ENCODE peak calls at places on chromosome 19, in nine cellular contexts. C is NCI-H187; R is testis; K is BE2C; Q is activated CD8-positive, alpha-beta T cell treated with anti-CD3 and anti-CD28 coated beads for 36 hours; E is pulmonary artery endothelial cell; T is naive thymus-derived CD8-positive, alpha-beta T cell; D is adrenal gland; S is RWPE1. L is an unnamed sample.

GRCh38 chr19:13024958-13025653 is 29.8 kb downstream of the NFIX start:
- DNase-seq in C (no peak), R (no peak), K (no peak), Q (no peak), E (no peak), T (no peak), D (no peak), S (no peak), L (no peak)

GRCh38 chr19:29858621-29859020 is 46.8 kb downstream of the CCNE1 start:
- DNase-seq in C (no peak), R (no peak), K (no peak), Q (no peak), E (no peak), T (no peak), D (no peak), S (no peak), L (no peak)

GRCh38 chr19:22052644-22053013 is 345 bp downstream of the ZNF257 start:
- DNase-seq in C (no peak), R (peak), K (no peak), Q (no peak), E (no peak), T (no peak), D (no peak), S (no peak), L (no peak)

GRCh38 chr19:11387154-11388034 is 3.3 kb upstream of the EPOR start:
- DNase-seq in C (no peak), R (no peak), K (no peak), Q (no peak), E (no peak), T (no peak), D (no peak), S (no peak), L (no peak)

GRCh38 chr19:49788857-49789256 is 22.1 kb downstream of the AP2A1 start:
- DNase-seq in C (no peak), R (no peak), K (no peak), Q (no peak), E (no peak), T (no peak), D (no peak), S (no peak), L (no peak)

GRCh38 chr19:47158367-47158791 is 27.7 kb downstream of the SAE1 start:
- DNase-seq in C (no peak), R (no peak), K (no peak), Q (no peak), E (peak), T (no peak), D (no peak), S (no peak), L (no peak)

GRCh38 chr19:609001-609340 is 19.3 kb downstream of the HCN2 start:
- DNase-seq in C (no peak), R (no peak), K (no peak), Q (no peak), E (no peak), T (no peak), D (no peak), S (no peak), L (no peak)

GRCh38 chr19:15296841-15297415 is 35.4 kb downstream of the BRD4 start:
- DNase-seq in C (no peak), R (no peak), K (no peak), Q (no peak), E (no peak), T (no peak), D (no peak), S (no peak), L (no peak)

GRCh38 chr19:6343462-6343861 is 10.1 kb upstream of the ACER1 start:
- DNase-seq in C (no peak), R (no peak), K (no peak), Q (no peak), E (no peak), T (no peak), D (no peak), S (no peak), L (no peak)

GRCh38 chr19:53646144-53646543 is 14.3 kb downstream of the DPRX start:
- DNase-seq in C (no peak), R (no peak), K (no peak), Q (no peak), E (no peak), T (no peak), D (no peak), S (no peak), L (no peak)

GRCh38 chr19:53782698-53783097 is 41.4 kb downstream of the NLRP12 start:
- DNase-seq in C (no peak), R (no peak), K (no peak), Q (no peak), E (no peak), T (no peak), D (no peak), S (no peak), L (no peak)

GRCh38 chr19:18479964-18480723 is 41.7 kb downstream of the ELL start:
- DNase-seq in C (no peak), R (peak), K (no peak), Q (no peak), E (no peak), T (no peak), D (peak), S (no peak), L (no peak)

GRCh38 chr19:8731428-8732169 is 10.2 kb downstream of the OR2Z1 start:
- DNase-seq in C (no peak), R (peak), K (no peak), Q (peak), E (no peak), T (no peak), D (no peak), S (no peak), L (no peak)

GRCh38 chr19:9453953-9454352 is 18.6 kb upstream of the ZNF266 start:
- DNase-seq in C (no peak), R (no peak), K (no peak), Q (no peak), E (no peak), T (no peak), D (no peak), S (no peak), L (no peak)

GRCh38 chr19:53254451-53255341 is at the start of gene ZNF677:
- DNase-seq in C (peak), R (peak), K (peak), Q (peak), E (peak), T (peak), D (peak), S (peak), L (peak)

GRCh38 chr19:29537181-29537580 is 11.4 kb downstream of the VSTM2B start:
- DNase-seq in C (no peak), R (peak), K (no peak), Q (no peak), E (no peak), T (no peak), D (peak), S (no peak), L (no peak)

GRCh38 chr19:10006335-10006708 is 4.0 kb downstream of the COL5A3 start:
- DNase-seq in C (no peak), R (peak), K (no peak), Q (peak), E (no peak), T (no peak), D (peak), S (no peak), L (no peak)

GRCh38 chr19:3577741-3578344 is 5.1 kb downstream of the HMG20B start:
- DNase-seq in C (no peak), R (no peak), K (no peak), Q (no peak), E (no peak), T (no peak), D (no peak), S (no peak), L (no peak)

GRCh38 chr19:7989071-7989575 is 16.3 kb downstream of the ELAVL1 start:
- DNase-seq in C (no peak), R (no peak), K (no peak), Q (no peak), E (no peak), T (no peak), D (no peak), S (peak), L (no peak)

GRCh38 chr19:49189259-49189658 is 31.7 kb downstream of the TRPM4 start:
- DNase-seq in C (no peak), R (no peak), K (no peak), Q (no peak), E (no peak), T (no peak), D (no peak), S (no peak), L (no peak)

GRCh38 chr19:1616875-1617274 is 11.6 kb upstream of the UQCR11 start:
- DNase-seq in C (no peak), R (no peak), K (no peak), Q (peak), E (no peak), T (no peak), D (no peak), S (no peak), L (no peak)

GRCh38 chr19:15779756-15780476 is 7.5 kb upstream of the OR10H5 start:
- DNase-seq in C (no peak), R (peak), K (no peak), Q (no peak), E (no peak), T (no peak), D (peak), S (peak), L (no peak)

GRCh38 chr19:42281175-42282035 is 12.4 kb downstream of the CIC start:
- DNase-seq in C (no peak), R (peak), K (peak), Q (peak), E (no peak), T (no peak), D (peak), S (peak), L (no peak)

GRCh38 chr19:11324748-11325389 is 14.6 kb downstream of the RAB3D start:
- DNase-seq in C (no peak), R (no peak), K (peak), Q (no peak), E (no peak), T (no peak), D (no peak), S (no peak), L (no peak)

L was measured in effector CD8-positive, alpha-beta T cell.